ENCODE peak calls at places on chromosomes 12 and 14, in four cellular contexts. One of them, this sample, is unnamed.

GRCh38 chr14:65791551-65791981 is 379.0 kb downstream of the FUT8 start:
- DNase-seq in heart left ventricle: no peak
- DNase-seq in AG04450: no peak
- DNase-seq in iPS DF 6.9: no peak
- DNase-seq in this sample: peak

GRCh38 chr12:48980389-48980952 is 2.3 kb downstream of the WNT1 start:
- DNase-seq in heart left ventricle: no peak
- DNase-seq in AG04450: no peak
- DNase-seq in iPS DF 6.9: no peak
- DNase-seq in this sample: no peak

GRCh38 chr14:54659365-54659764 is 92.4 kb downstream of the SAMD4A start:
- DNase-seq in heart left ventricle: no peak
- DNase-seq in AG04450: no peak
- DNase-seq in iPS DF 6.9: no peak
- DNase-seq in this sample: no peak

GRCh38 chr14:80055912-80056801 is 155.1 kb downstream of the DIO2 start:
- DNase-seq in heart left ventricle: peak
- DNase-seq in AG04450: peak
- DNase-seq in iPS DF 6.9: peak
- DNase-seq in this sample: no peak

GRCh38 chr14:60815371-60815770 is 80.8 kb downstream of the MNAT1 start:
- DNase-seq in heart left ventricle: no peak
- DNase-seq in AG04450: no peak
- DNase-seq in iPS DF 6.9: no peak
- DNase-seq in this sample: no peak

GRCh38 chr14:91395998-91396660 is 21.5 kb downstream of the CCDC88C start:
- DNase-seq in heart left ventricle: no peak
- DNase-seq in AG04450: no peak
- DNase-seq in iPS DF 6.9: no peak
- DNase-seq in this sample: no peak

GRCh38 chr14:88321692-88322504 is 1.2 kb downstream of the KCNK10 start:
- DNase-seq in heart left ventricle: no peak
- DNase-seq in AG04450: no peak
- DNase-seq in iPS DF 6.9: no peak
- DNase-seq in this sample: no peak

GRCh38 chr12:66087365-66087943 is 43.1 kb downstream of the LLPH start:
- DNase-seq in heart left ventricle: peak
- DNase-seq in AG04450: peak
- DNase-seq in iPS DF 6.9: peak
- DNase-seq in this sample: no peak

GRCh38 chr14:99879401-99880295 is 86.4 kb downstream of the EML1 start:
- DNase-seq in heart left ventricle: no peak
- DNase-seq in AG04450: peak
- DNase-seq in iPS DF 6.9: no peak
- DNase-seq in this sample: peak

DNA sequence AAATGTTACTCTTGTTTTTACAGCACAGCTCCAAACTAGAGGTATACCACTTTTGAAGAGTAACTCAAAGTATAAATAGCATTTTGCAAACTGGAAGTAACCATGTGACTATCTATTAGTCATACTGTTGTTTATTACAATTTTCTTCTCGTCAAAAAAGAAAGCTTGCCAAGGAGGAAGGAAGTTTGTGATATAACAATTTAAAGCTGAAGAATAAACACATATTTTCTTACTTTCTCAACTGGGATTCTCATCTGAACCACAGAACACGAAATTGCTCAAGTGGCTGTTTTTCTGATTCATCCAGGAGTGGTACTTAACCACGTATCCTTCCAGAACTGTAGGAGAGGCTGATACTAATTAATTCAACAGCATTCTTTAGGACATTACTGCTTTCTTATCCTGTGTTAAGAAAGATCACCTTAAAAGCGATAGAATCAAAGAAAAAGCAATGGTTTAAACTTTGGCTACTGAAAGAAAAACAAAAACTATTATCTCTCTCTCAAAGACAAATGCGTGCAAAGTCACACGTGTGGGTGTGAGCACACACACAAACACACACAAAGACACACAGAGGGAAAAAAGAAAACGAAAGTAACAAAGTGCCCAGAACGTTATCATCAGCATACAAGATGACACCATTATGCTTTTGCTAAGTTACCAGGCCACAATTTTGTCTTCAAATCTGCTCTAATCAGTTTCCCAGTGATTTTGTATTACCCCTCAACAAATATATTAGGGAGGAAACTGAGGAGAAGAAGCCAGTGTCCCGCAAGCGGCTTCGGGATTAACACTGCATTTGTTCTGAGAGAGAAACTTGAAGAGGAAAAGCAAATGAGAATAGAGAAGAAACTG is at the start of gene CLEC2B:
- DNase-seq in heart left ventricle: no peak
- DNase-seq in AG04450: peak
- DNase-seq in iPS DF 6.9: no peak
- DNase-seq in this sample: peak
- H3K4me3 ChIP-seq in heart left ventricle: peak
- H3K4me3 ChIP-seq in AG04450: peak
- H3K4me3 ChIP-seq in iPS DF 6.9: no peak
- H3K4me3 ChIP-seq in this sample: peak

GRCh38 chr12:109734219-109735000 is 20.8 kb downstream of the FAM222A start:
- DNase-seq in heart left ventricle: peak
- DNase-seq in AG04450: no peak
- DNase-seq in iPS DF 6.9: no peak
- DNase-seq in this sample: no peak
- H3K4me3 ChIP-seq in heart left ventricle: no peak
- H3K4me3 ChIP-seq in AG04450: no peak
- H3K4me3 ChIP-seq in iPS DF 6.9: no peak
- H3K4me3 ChIP-seq in this sample: no peak

GRCh38 chr12:4443616-4444015 is 2.0 kb downstream of the FGF6 start:
- DNase-seq in heart left ventricle: no peak
- DNase-seq in AG04450: no peak
- DNase-seq in iPS DF 6.9: no peak
- DNase-seq in this sample: no peak

GRCh38 chr12:4438834-4439596 is 6.6 kb downstream of the FGF6 start:
- DNase-seq in heart left ventricle: no peak
- DNase-seq in AG04450: no peak
- DNase-seq in iPS DF 6.9: no peak
- DNase-seq in this sample: no peak

GRCh38 chr12:4440187-4440941 is 5.3 kb downstream of the FGF6 start:
- DNase-seq in heart left ventricle: no peak
- DNase-seq in AG04450: no peak
- DNase-seq in iPS DF 6.9: no peak
- DNase-seq in this sample: no peak

GRCh38 chr12:4441355-4442330 is 4.0 kb downstream of the FGF6 start:
- DNase-seq in heart left ventricle: no peak
- DNase-seq in AG04450: no peak
- DNase-seq in iPS DF 6.9: no peak
- DNase-seq in this sample: peak

GRCh38 chr12:4439736-4440135 is 5.9 kb downstream of the FGF6 start:
- DNase-seq in heart left ventricle: no peak
- DNase-seq in AG04450: no peak
- DNase-seq in iPS DF 6.9: no peak
- DNase-seq in this sample: no peak
- H3K4me3 ChIP-seq in heart left ventricle: no peak
- H3K4me3 ChIP-seq in AG04450: no peak
- H3K4me3 ChIP-seq in iPS DF 6.9: no peak
- H3K4me3 ChIP-seq in this sample: no peak

DNA sequence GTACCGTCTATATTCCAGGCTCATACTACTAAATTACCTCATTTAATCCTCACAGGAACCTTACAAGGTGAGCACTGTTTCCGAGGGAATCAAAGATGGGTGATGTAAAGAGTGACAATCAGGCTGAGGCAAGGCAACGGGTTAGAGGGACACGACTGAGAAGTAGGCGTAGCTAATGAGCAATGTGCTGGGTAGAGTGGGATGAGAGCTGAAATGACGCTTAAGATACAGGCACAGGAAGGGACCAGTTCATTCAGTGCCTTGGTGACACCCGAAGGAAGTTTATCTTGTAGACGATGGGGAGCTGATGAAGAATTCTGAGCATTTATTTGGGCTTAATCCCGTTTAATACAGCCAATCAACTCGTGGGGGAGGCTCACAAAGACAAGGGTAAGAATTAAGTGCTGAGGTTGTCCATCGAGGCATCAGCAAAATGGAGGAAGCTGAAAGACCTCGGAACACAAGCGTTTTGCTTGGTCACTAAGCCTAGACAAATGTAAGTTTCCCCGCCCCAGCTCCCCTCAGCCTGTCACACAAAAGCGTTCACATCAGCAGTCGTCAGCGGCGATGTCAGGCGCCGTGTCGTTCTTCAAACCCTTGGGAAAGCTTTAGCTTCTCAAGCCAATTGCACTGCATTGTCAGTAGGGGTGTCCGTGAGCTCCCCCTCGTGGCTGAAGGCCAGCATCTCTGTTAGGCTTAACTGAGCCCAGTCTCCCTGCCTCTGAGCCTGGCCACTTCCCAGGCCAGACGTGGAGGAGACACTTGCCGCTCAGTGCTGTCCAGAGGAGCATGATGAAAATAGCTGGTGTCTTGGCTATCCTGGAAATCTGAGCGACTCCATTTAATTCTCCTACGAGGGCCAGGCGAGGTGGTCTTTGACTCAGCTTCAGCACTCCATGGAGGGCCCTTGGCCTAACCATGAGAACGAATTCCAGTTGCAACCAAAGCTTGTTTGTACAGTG is 288.5 kb upstream of the G2E3 start:
- DNase-seq in heart left ventricle: peak
- DNase-seq in AG04450: peak
- DNase-seq in iPS DF 6.9: peak
- DNase-seq in this sample: peak
- H3K4me3 ChIP-seq in heart left ventricle: peak
- H3K4me3 ChIP-seq in AG04450: peak
- H3K4me3 ChIP-seq in iPS DF 6.9: no peak
- H3K4me3 ChIP-seq in this sample: peak